ENCODE peak calls at places on chromosome 1, in four cellular contexts. One of them, this sample, is unnamed. For H3K4me1, the result is how much of the 10 kb centered on the place peaks cover.

GRCh38 chr1:169184812-169185211 is 78.3 kb downstream of the ATP1B1 start:
- DNase-seq in neural progenitor cell: peak
- DNase-seq in pancreas: no peak
- DNase-seq in suprapubic skin: no peak
- DNase-seq in this sample: no peak

GRCh38 chr1:30790850-30791778 is 33.5 kb upstream of the LAPTM5 start:
- DNase-seq in suprapubic skin: no peak
- DNase-seq in pancreas: no peak
- DNase-seq in neural progenitor cell: no peak
- DNase-seq in this sample: no peak

GRCh38 chr1:21641076-21641475 is 28.1 kb downstream of the RAP1GAP start:
- DNase-seq in suprapubic skin: no peak
- DNase-seq in pancreas: peak
- DNase-seq in neural progenitor cell: no peak
- DNase-seq in this sample: no peak

GRCh38 chr1:160567858-160568682 is 11.2 kb downstream of the CD84 start:
- DNase-seq in suprapubic skin: no peak
- DNase-seq in pancreas: no peak
- DNase-seq in neural progenitor cell: no peak
- DNase-seq in this sample: no peak

GRCh38 chr1:68145418-68146126 is 86.8 kb downstream of the WLS start:
- DNase-seq in pancreas: peak
- DNase-seq in neural progenitor cell: no peak
- DNase-seq in suprapubic skin: no peak
- DNase-seq in this sample: no peak

GRCh38 chr1:30372792-30373433 is 350.5 kb downstream of the MATN1 start:
- DNase-seq in neural progenitor cell: no peak
- DNase-seq in pancreas: no peak
- DNase-seq in suprapubic skin: no peak
- DNase-seq in this sample: no peak

GRCh38 chr1:37692834-37693175 is 489 bp downstream of the CDCA8 start:
- DNase-seq in pancreas: no peak
- DNase-seq in neural progenitor cell: no peak
- DNase-seq in suprapubic skin: no peak
- DNase-seq in this sample: no peak

GRCh38 chr1:228938248-228938891 is 203.1 kb downstream of the RHOU start:
- DNase-seq in pancreas: no peak
- DNase-seq in neural progenitor cell: no peak
- DNase-seq in suprapubic skin: no peak
- DNase-seq in this sample: no peak

GRCh38 chr1:147924813-147925212 is 3.4 kb upstream of the GPR89B start:
- DNase-seq in neural progenitor cell: no peak
- DNase-seq in pancreas: no peak
- DNase-seq in suprapubic skin: no peak
- DNase-seq in this sample: no peak

GRCh38 chr1:17170571-17170970 is 34.4 kb upstream of the PADI1 start:
- DNase-seq in pancreas: no peak
- DNase-seq in suprapubic skin: no peak
- DNase-seq in neural progenitor cell: no peak
- DNase-seq in this sample: no peak

GRCh38 chr1:53781654-53782053 is 42.7 kb upstream of the GLIS1 start:
- DNase-seq in pancreas: no peak
- DNase-seq in neural progenitor cell: no peak
- DNase-seq in suprapubic skin: no peak
- DNase-seq in this sample: no peak

GRCh38 chr1:109624215-109625010 is 4.8 kb downstream of the AMPD2 start:
- DNase-seq in neural progenitor cell: no peak
- DNase-seq in suprapubic skin: no peak
- DNase-seq in pancreas: no peak
- DNase-seq in this sample: no peak

GRCh38 chr1:14672030-14672429 is 73.5 kb downstream of the KAZN start:
- DNase-seq in suprapubic skin: no peak
- DNase-seq in neural progenitor cell: no peak
- DNase-seq in pancreas: no peak
- DNase-seq in this sample: no peak

GRCh38 chr1:39167632-39168209 is 36.8 kb upstream of the MACF1 start:
- DNase-seq in neural progenitor cell: no peak
- DNase-seq in pancreas: no peak
- DNase-seq in suprapubic skin: no peak
- DNase-seq in this sample: no peak

GRCh38 chr1:197423006-197423405 is 155.0 kb downstream of the CRB1 start:
- DNase-seq in pancreas: no peak
- DNase-seq in suprapubic skin: no peak
- DNase-seq in neural progenitor cell: no peak
- DNase-seq in this sample: no peak

GRCh38 chr1:179142889-179143299 is 61.0 kb downstream of the TOR3A start:
- DNase-seq in suprapubic skin: no peak
- DNase-seq in pancreas: no peak
- DNase-seq in neural progenitor cell: no peak
- DNase-seq in this sample: no peak

GRCh38 chr1:17488977-17489739 is 49.7 kb upstream of the RCC2 start:
- DNase-seq in neural progenitor cell: no peak
- DNase-seq in suprapubic skin: no peak
- DNase-seq in pancreas: no peak
- DNase-seq in this sample: no peak

GRCh38 chr1:95953005-95953404 is 719.0 kb downstream of the RWDD3 start:
- DNase-seq in neural progenitor cell: peak
- DNase-seq in suprapubic skin: no peak
- DNase-seq in pancreas: no peak
- DNase-seq in this sample: no peak

GRCh38 chr1:208131631-208132286 is 112.4 kb downstream of the PLXNA2 start:
- DNase-seq in neural progenitor cell: no peak
- DNase-seq in pancreas: no peak
- DNase-seq in suprapubic skin: no peak
- DNase-seq in this sample: no peak

GRCh38 chr1:12597792-12598191 is 20.2 kb downstream of the DHRS3 start:
- DNase-seq in neural progenitor cell: no peak
- DNase-seq in pancreas: no peak
- DNase-seq in suprapubic skin: no peak
- DNase-seq in this sample: no peak

GRCh38 chr1:99849413-99849743 is 783 bp upstream of the AGL start:
- DNase-seq in pancreas: no peak
- DNase-seq in neural progenitor cell: no peak
- DNase-seq in suprapubic skin: no peak
- DNase-seq in this sample: no peak

GRCh38 chr1:2202843-2203601 is 8.4 kb upstream of the FAAP20 start:
- DNase-seq in pancreas: peak
- DNase-seq in neural progenitor cell: no peak
- DNase-seq in suprapubic skin: no peak
- DNase-seq in this sample: no peak

GRCh38 chr1:95364546-95364945 is 130.5 kb downstream of the RWDD3 start:
- DNase-seq in neural progenitor cell: no peak
- DNase-seq in suprapubic skin: no peak
- DNase-seq in pancreas: no peak
- DNase-seq in this sample: no peak

DNA sequence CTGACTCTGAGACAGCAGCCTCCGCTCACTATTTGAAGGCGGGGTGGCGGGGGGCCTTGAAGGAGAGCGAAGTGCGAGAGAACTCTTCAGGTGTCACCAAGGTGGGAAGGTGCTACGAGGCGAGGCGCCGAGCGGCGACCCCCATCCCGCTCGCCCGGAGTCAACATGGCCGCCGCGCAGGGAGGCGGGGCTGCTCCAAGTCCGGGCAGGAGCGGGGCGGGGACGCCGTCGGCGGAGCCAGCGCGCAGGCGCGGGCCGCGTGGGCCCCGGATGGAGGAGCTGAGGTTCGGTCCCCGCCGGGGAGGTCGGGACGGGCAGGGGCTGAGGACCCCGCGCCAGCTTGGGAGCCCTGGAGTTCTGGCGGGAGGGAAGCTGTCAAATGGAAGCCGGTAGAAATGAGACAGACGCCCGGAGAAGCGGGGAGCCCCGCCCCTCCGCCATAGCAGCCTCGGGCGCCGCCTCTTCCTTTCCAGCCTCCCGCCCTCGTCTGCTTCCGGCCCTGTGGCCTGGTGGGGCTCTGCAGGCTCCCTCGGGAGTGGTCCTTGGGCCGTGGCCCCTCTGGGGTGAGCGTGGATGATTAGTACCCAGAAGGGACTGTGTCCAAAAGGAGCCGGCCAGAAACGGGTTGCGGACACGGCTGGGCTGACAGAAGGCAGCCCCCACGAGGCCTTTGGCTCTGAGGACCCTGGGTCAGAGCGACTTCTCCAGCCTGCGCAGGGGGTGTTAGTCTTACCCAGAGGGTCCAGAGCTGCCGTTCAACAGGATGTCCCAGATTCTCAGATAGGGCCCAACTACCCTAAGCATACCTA is at the start of gene PIGV:
- DNase-seq in pancreas: peak
- DNase-seq in suprapubic skin: peak
- DNase-seq in neural progenitor cell: peak
- DNase-seq in this sample: peak
- H3K4me1 ChIP-seq in pancreas: under half
- H3K4me1 ChIP-seq in suprapubic skin: half or more
- H3K4me1 ChIP-seq in neural progenitor cell: under half
- H3K4me1 ChIP-seq in this sample: under half

DNA sequence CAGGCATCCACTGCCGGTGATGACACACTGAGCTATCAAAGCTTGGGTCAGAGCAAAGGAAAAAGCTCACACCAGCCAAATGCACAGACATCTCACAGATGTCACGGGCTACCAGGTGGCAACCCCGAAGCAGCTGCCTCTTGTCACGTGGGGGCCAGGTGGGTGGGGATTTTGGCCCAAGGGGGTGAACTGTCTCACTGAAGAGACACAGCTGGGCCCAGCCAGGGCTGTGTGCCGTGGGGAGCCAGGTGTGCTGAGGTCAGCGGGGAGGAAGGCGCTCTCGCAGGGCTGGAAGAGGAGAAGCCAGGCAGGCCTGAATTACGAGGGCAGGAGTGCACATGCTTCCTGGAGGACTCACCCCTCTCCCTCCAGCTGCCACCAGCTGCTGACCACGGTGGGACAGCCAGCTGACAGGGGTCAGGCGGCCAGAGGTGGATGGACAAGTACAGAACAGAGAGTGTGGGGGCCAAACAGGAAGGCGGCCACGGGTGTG is 32.4 kb downstream of the KCNN3 start:
- DNase-seq in pancreas: no peak
- DNase-seq in suprapubic skin: no peak
- DNase-seq in neural progenitor cell: no peak
- DNase-seq in this sample: no peak
- H3K4me1 ChIP-seq in pancreas: under half
- H3K4me1 ChIP-seq in suprapubic skin: under half
- H3K4me1 ChIP-seq in neural progenitor cell: under half
- H3K4me1 ChIP-seq in this sample: under half

DNA sequence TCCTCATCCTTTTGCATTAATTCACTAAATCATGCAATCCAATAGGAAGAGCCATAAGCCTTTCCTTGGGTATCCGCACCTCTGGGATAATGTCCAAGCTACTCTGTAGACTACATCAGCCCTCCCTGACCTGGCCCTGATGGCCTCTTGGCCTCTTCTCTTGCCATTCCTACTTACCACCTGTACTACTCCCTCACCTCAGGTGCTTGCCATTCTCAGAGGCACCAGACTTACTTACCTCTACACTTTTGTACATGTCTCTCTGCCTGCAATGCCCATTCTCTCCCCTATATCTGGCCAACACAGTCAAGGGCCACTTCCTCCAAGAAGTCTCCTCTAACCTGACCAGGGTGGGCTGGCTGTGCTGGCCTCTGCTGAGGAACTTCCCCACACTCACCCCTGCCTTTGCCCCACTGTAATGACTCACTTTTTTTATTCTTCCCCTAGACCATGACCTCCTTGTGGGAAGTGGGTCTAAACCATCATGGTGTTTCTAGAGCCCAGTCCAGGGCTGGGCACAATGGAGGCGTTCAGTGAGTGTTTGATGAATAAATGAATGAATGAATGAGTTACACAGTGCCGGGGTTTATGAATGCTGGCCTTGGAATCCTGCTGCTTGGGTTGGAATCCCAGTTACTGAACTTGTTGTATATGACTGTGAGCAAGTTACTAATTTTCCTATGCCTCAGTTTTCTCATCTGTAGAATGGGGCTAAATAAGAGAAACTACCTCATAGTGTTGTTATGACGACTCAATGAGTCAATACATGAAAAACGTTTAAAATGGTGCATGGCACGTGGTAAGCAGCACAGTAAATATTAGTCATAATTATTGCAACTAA is 179.8 kb downstream of the FOXD2 start:
- DNase-seq in neural progenitor cell: no peak
- DNase-seq in suprapubic skin: no peak
- DNase-seq in pancreas: no peak
- DNase-seq in this sample: no peak
- H3K4me1 ChIP-seq in neural progenitor cell: under half
- H3K4me1 ChIP-seq in suprapubic skin: under half
- H3K4me1 ChIP-seq in pancreas: under half
- H3K4me1 ChIP-seq in this sample: under half

DNA sequence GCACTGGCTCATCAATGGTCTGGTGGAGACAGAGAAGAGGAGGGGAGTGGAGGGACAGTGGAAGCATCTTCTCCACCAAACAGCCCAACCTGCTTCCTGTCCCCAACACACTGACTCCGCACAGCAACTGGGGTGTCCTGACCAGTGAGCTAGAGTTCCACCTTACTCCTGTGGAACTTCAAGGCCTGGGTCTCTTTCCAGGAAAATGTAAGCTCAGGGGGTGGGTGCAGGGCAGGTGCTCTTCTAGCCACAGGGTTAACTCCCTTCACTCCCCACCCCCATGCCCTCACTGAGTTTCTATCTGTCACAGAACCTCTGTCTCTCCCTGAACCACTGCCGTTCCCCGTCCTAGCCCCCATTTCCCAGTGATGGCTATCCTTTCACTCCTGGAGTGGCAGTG is 876 bp downstream of the MOB3C start:
- DNase-seq in suprapubic skin: no peak
- DNase-seq in neural progenitor cell: no peak
- DNase-seq in pancreas: no peak
- DNase-seq in this sample: no peak
- H3K4me1 ChIP-seq in suprapubic skin: half or more
- H3K4me1 ChIP-seq in neural progenitor cell: under half
- H3K4me1 ChIP-seq in pancreas: under half
- H3K4me1 ChIP-seq in this sample: half or more

This sample was measured in esophagus squamous epithelium.